ENCODE peak calls at places on chromosomes 6 and 20, in six cellular contexts. J is PC-3, Q is ovary, V is HFFc6, E is aorta, C is GDM1. I is an unnamed sample.

GRCh38 chr20:21364413-21364812 is 32.9 kb downstream of the NKX2-4 start:
- DNase-seq in C (no peak), J (no peak), V (no peak), E (no peak), Q (no peak), I (no peak)

GRCh38 chr20:4812641-4813075 is 90.9 kb downstream of the PRND start:
- DNase-seq in V (no peak), C (peak), J (no peak), Q (no peak), E (no peak), I (no peak)

GRCh38 chr6:43061861-43062260 is 2.4 kb downstream of the KLC4 start:
- DNase-seq in Q (no peak), E (no peak), V (peak), C (no peak), J (peak), I (no peak)

GRCh38 chr6:136059308-136059707 is 190.8 kb downstream of the MTFR2 start:
- DNase-seq in C (no peak), J (no peak), Q (peak), E (no peak), V (no peak), I (no peak)

GRCh38 chr6:111237757-111238260 is 150.5 kb downstream of the SLC16A10 start:
- DNase-seq in Q (no peak), E (no peak), V (peak), J (no peak), C (no peak), I (no peak)

GRCh38 chr20:48736231-48736630 is 91.6 kb downstream of the PREX1 start:
- DNase-seq in Q (no peak), C (no peak), J (no peak), V (no peak), E (no peak), I (no peak)

GRCh38 chr6:142262231-142262630 is 39.6 kb upstream of the ADGRG6 start:
- DNase-seq in V (peak), Q (no peak), C (no peak), J (no peak), E (no peak), I (no peak)

GRCh38 chr20:50313827-50314226 is 123.2 kb downstream of the CEBPB start:
- DNase-seq in E (peak), V (no peak), C (no peak), Q (no peak), J (no peak), I (no peak)

GRCh38 chr20:38764563-38765355 is 16.5 kb downstream of the ACTR5 start:
- DNase-seq in J (peak), E (peak), V (peak), C (no peak), Q (no peak), I (no peak)

GRCh38 chr6:105045546-105045945 is 88.6 kb downstream of the LIN28B start:
- DNase-seq in C (no peak), E (no peak), J (peak), V (peak), Q (no peak), I (no peak)

GRCh38 chr6:157272866-157273755 is 50.2 kb downstream of the TMEM242 start:
- DNase-seq in C (no peak), V (no peak), E (no peak), Q (no peak), J (no peak), I (peak)

GRCh38 chr20:36273414-36274247 is 32.5 kb upstream of the DLGAP4 start:
- DNase-seq in E (peak), Q (no peak), J (peak), C (no peak), V (peak), I (no peak)

GRCh38 chr6:170344631-170345576 is 38.3 kb downstream of the FAM120B start:
- DNase-seq in E (no peak), Q (no peak), J (peak), C (no peak), V (peak), I (peak)

GRCh38 chr20:51467971-51468626 is 74.4 kb downstream of the NFATC2 start:
- DNase-seq in Q (no peak), C (no peak), V (no peak), J (no peak), E (no peak), I (no peak)

GRCh38 chr6:299050-299980 is 7.0 kb downstream of the DUSP22 start:
- DNase-seq in V (no peak), J (no peak), C (no peak), E (no peak), Q (no peak), I (no peak)

GRCh38 chr6:44452725-44453124 is 65.2 kb downstream of the CDC5L start:
- DNase-seq in V (peak), J (peak), E (no peak), Q (no peak), C (no peak), I (no peak)

GRCh38 chr6:151807513-151808330 is at the start of gene ESR1:
- DNase-seq in Q (peak), V (no peak), E (peak), C (no peak), J (peak), I (no peak)

GRCh38 chr20:1702288-1702687 is 44.7 kb upstream of the SIRPG start:
- DNase-seq in V (no peak), J (no peak), C (peak), Q (no peak), E (no peak), I (peak)

GRCh38 chr6:118980063-118980462 is 45.1 kb upstream of the MCM9 start:
- DNase-seq in V (no peak), C (no peak), E (no peak), J (no peak), Q (no peak), I (peak)

GRCh38 chr20:19275630-19276071 is 63.2 kb downstream of the SLC24A3 start:
- DNase-seq in V (no peak), C (no peak), Q (peak), E (no peak), J (no peak), I (no peak)

GRCh38 chr6:134850906-134851305 is 99.0 kb downstream of the ALDH8A1 start:
- DNase-seq in C (no peak), V (no peak), Q (peak), E (no peak), J (no peak), I (no peak)

GRCh38 chr20:1734269-1734858 is 76.8 kb upstream of the SIRPG start:
- DNase-seq in V (peak), J (peak), E (no peak), C (peak), Q (no peak), I (peak)

GRCh38 chr20:41038878-41039404 is 10.3 kb downstream of the TOP1 start:
- DNase-seq in V (no peak), Q (no peak), J (no peak), E (no peak), C (no peak), I (no peak)

GRCh38 chr6:3325210-3325609 is 66.5 kb downstream of the PSMG4 start:
- DNase-seq in E (no peak), C (no peak), Q (no peak), J (peak), V (peak), I (no peak)

GRCh38 chr6:33748851-33749250 is 2.1 kb upstream of the IP6K3 start:
- DNase-seq in Q (no peak), C (no peak), E (no peak), V (no peak), J (no peak), I (no peak)

GRCh38 chr20:13419445-13419844 is 198.4 kb downstream of the ISM1 start:
- DNase-seq in Q (no peak), J (no peak), E (no peak), C (no peak), V (no peak), I (no peak)

GRCh38 chr20:58938541-58938940 is 42.5 kb upstream of the NELFCD start:
- DNase-seq in E (no peak), Q (no peak), V (no peak), C (peak), J (no peak), I (peak)